ENCODE peak calls at places on chromosomes 11 and 22, in seven cellular contexts. R is left lung; X is naive thymus-derived CD4-positive, alpha-beta T cell; T is Panc1; B is stimulated activated effector memory CD8-positive, alpha-beta T cell treated with anti-CD3 and anti-CD28 coated beads, Interleukin-12 subunit alpha, Interleukin-12 subunit beta, amount 100 ng/mL, for 72 hours; I is Right ventricle myocardium inferior; V is PC-3. J is an unnamed sample.

GRCh38 chr11:27124514-27125264 is 84.1 kb downstream of the BBOX1 start:
- ATAC-seq in R (no peak), X (no peak), T (no peak), B (no peak), I (no peak), V (no peak), J (peak; percentile 62)

GRCh38 chr11:15976433-15977045 is 379.8 kb downstream of the SOX6 start:
- ATAC-seq in R (peak; percentile 24), X (no peak), T (no peak), B (no peak), I (peak; percentile 30), V (no peak), J (no peak)

GRCh38 chr11:76962583-76963416 is 71.4 kb upstream of the B3GNT6 start:
- ATAC-seq in R (peak; percentile 93), X (no peak), T (no peak), B (no peak), I (no peak), V (peak; percentile 92), J (no peak)

GRCh38 chr11:87600938-87601337 is 563.2 kb downstream of the TMEM135 start:
- ATAC-seq in R (no peak), X (no peak), T (no peak), B (no peak), I (no peak), V (no peak), J (no peak)

GRCh38 chr22:39907605-39908097 is 6.8 kb downstream of the GRAP2 start:
- ATAC-seq in R (no peak), X (peak; percentile 45), T (no peak), B (peak; percentile 6), I (no peak), V (no peak), J (no peak)

GRCh38 chr22:36741204-36741793 is 34.6 kb downstream of the IFT27 start:
- ATAC-seq in R (no peak), X (no peak), T (no peak), B (no peak), I (no peak), V (no peak), J (no peak)

GRCh38 chr11:112024178-112024777 is 930 bp upstream of the DLAT start:
- ATAC-seq in R (peak; percentile 9), X (peak; percentile 26), T (no peak), B (peak; percentile 17), I (no peak), V (no peak), J (no peak)

GRCh38 chr11:70731670-70732492 is 333.6 kb downstream of the CTTN start:
- ATAC-seq in R (no peak), X (no peak), T (no peak), B (no peak), I (no peak), V (no peak), J (no peak)

GRCh38 chr11:65169164-65169641 is 830 bp upstream of the SPDYC start:
- ATAC-seq in R (no peak), X (peak; percentile 63), T (peak; percentile 47), B (peak; percentile 84), I (no peak), V (peak; percentile 84), J (no peak)

GRCh38 chr22:24876700-24877099 is 69.8 kb downstream of the LHFPL7 start:
- ATAC-seq in R (no peak), X (no peak), T (no peak), B (no peak), I (no peak), V (no peak), J (no peak)

GRCh38 chr22:36548606-36549005 is 19.6 kb upstream of the EIF3D start:
- ATAC-seq in R (peak; percentile 33), X (no peak), T (peak; percentile 16), B (no peak), I (peak; percentile 30), V (no peak), J (peak; percentile 33)

GRCh38 chr11:130865772-130866114 is 50.5 kb downstream of the SNX19 start:
- ATAC-seq in R (no peak), X (no peak), T (no peak), B (no peak), I (peak; percentile 64), V (no peak), J (no peak)

GRCh38 chr11:65390099-65390941 is 3.9 kb downstream of the FRMD8 start:
- ATAC-seq in R (no peak), X (no peak), T (no peak), B (no peak), I (no peak), V (no peak), J (peak; percentile 1)

GRCh38 chr11:15991174-15991655 is 365.1 kb downstream of the SOX6 start:
- ATAC-seq in R (no peak), X (no peak), T (no peak), B (no peak), I (no peak), V (no peak), J (no peak)

GRCh38 chr22:31044262-31044861 is 36.8 kb upstream of the SMTN start:
- ATAC-seq in R (peak; percentile 51), X (no peak), T (no peak), B (no peak), I (peak; percentile 41), V (no peak), J (no peak)

GRCh38 chr11:115301029-115301428 is 203.2 kb downstream of the CADM1 start:
- ATAC-seq in R (no peak), X (no peak), T (no peak), B (peak; percentile 71), I (no peak), V (no peak), J (no peak)